ENCODE peak calls at places on chromosomes 13 and 19, in six cellular contexts. F is neural progenitor cell, A is OCI-LY7, J is heart right ventricle, O is K562, D is transverse colon. Y is an unnamed sample.

GRCh38 chr19:51354103-51354741 is 12.0 kb downstream of the ETFB start:
- DNase-seq in J (no peak), D (no peak), F (peak), O (peak), A (no peak), Y (no peak)

GRCh38 chr13:59743195-59743594 is 420.5 kb downstream of the DIAPH3 start:
- DNase-seq in A (no peak), D (no peak), O (no peak), J (no peak), F (no peak), Y (no peak)

GRCh38 chr19:50497030-50497420 is 14.0 kb downstream of the JOSD2 start:
- DNase-seq in O (no peak), F (no peak), J (no peak), D (no peak), A (no peak), Y (no peak)

GRCh38 chr19:15236886-15237285 is 4.6 kb upstream of the EPHX3 start:
- DNase-seq in A (no peak), F (no peak), O (no peak), D (no peak), J (no peak), Y (no peak)

GRCh38 chr19:12985049-12985776 is 10.1 kb upstream of the NFIX start:
- DNase-seq in J (peak), F (peak), D (peak), A (no peak), O (peak), Y (peak)

GRCh38 chr13:34671136-34671535 is 270.9 kb upstream of the NBEA start:
- DNase-seq in D (no peak), J (peak), F (no peak), O (no peak), A (no peak), Y (no peak)

GRCh38 chr19:14369399-14370168 is 11.7 kb upstream of the ADGRE5 start:
- DNase-seq in F (no peak), A (no peak), D (peak), O (no peak), J (peak), Y (no peak)

GRCh38 chr13:107883561-107884175 is 331.7 kb downstream of the LIG4 start:
- DNase-seq in A (no peak), D (no peak), F (no peak), O (peak), J (no peak), Y (no peak)

GRCh38 chr13:94362411-94362909 is 117.0 kb downstream of the DCT start:
- DNase-seq in A (peak), F (peak), D (peak), O (peak), J (peak), Y (peak)

GRCh38 chr19:20315543-20315942 is 148.5 kb downstream of the ZNF486 start:
- DNase-seq in A (no peak), F (no peak), D (no peak), J (no peak), O (no peak), Y (no peak)

GRCh38 chr19:3570619-3571018 is 2.1 kb upstream of the HMG20B start:
- DNase-seq in J (no peak), O (no peak), A (no peak), D (no peak), F (no peak), Y (no peak)

GRCh38 chr19:50167314-50167721 is 4.2 kb upstream of the IZUMO2 start:
- DNase-seq in O (no peak), J (no peak), D (peak), A (no peak), F (peak), Y (no peak)

GRCh38 chr13:34076943-34077703 is 259.2 kb downstream of the RFC3 start:
- DNase-seq in J (no peak), O (no peak), A (peak), F (peak), D (no peak), Y (peak)

GRCh38 chr19:46624958-46625661 is at the start of gene PTGIR:
- DNase-seq in A (no peak), D (peak), O (peak), F (no peak), J (peak), Y (peak)

GRCh38 chr13:33388254-33388998 is 102.9 kb upstream of the STARD13 start:
- DNase-seq in D (no peak), O (no peak), A (no peak), J (no peak), F (no peak), Y (peak)

GRCh38 chr19:51810228-51810627 is 15.3 kb downstream of the FPR3 start:
- DNase-seq in D (no peak), O (no peak), A (no peak), F (no peak), J (no peak), Y (no peak)

GRCh38 chr19:45779231-45780145 is 2.8 kb downstream of the DMPK start:
- DNase-seq in A (peak), O (peak), D (peak), J (peak), F (peak), Y (peak)

GRCh38 chr19:5292843-5293606 is 47.6 kb downstream of the PTPRS start:
- DNase-seq in O (peak), D (peak), A (peak), F (peak), J (peak), Y (peak)
- TF ChIP-seq CTCF in O (no peak), D (no peak), A (no peak), F (no peak), J (no peak), Y (no peak)

DNA sequence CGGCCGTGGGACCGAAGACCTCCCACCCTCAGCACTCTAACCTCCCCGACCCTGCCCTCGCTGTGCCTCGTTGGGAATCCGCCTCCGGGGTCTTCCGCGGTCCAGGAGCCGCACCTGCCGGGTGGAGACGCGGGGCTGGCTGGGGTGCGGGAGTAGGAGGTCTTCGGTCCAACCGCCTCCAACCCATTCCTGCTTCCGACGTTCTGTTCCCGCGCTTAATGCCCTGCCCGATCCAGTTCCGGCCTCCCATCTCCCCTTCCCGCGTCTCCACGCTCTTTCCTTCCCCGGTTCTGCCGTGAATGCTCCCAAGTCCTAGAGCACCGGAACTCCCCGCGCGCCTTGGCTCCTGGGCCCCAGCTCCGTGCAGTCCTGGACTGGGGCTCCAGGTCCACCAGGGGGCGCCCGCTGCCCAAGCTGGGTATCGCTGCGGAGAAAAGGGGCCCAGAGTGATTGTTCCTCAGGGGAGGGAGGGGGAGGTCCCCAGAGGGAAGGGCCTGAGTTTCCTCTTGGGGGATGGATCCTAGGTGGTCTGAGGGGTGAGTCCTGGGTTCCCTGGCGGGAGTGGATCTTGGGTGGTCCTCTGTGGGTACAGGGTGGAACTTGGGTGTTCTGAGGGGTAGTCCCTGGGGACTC is 14.1 kb upstream of the TNFSF9 start:
- DNase-seq in F (peak), D (peak), J (peak), O (peak), A (peak), Y (peak)
- H3K4me3 ChIP-seq in F (peak), D (peak), J (peak), O (peak), A (peak), Y (peak)

DNA sequence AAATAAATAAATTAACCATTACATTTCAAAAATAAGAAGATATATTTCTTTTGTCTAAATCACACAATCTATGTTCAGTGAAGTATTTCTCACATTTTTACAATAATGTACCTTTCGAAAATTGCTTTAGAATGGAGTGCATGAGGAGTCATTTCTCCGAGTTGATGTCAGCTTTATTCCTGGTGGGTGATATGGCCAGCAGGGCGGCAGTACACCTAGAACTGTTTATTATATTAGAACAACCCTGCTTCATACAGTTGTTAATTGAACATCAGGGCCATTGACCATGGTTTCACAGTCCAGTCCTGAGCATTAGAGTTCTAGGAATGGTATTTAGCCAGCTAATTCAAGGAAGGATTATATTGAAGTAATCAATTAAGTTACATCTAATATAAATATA is 696.3 kb upstream of the SLC10A2 start:
- DNase-seq in O (no peak), J (no peak), A (no peak), D (no peak), F (no peak), Y (no peak)
- TF ChIP-seq CTCF in O (no peak), J (no peak), A (peak), D (no peak), F (peak), Y (no peak)

GRCh38 chr19:48665786-48666185 is 7.0 kb downstream of the NTN5 start:
- DNase-seq in J (no peak), F (no peak), D (no peak), O (no peak), A (no peak), Y (no peak)
- H3K4me3 ChIP-seq in J (no peak), F (no peak), D (no peak), O (no peak), A (no peak), Y (no peak)

GRCh38 chr19:42872608-42873007 is 6.9 kb downstream of the PSG1 start:
- DNase-seq in D (no peak), A (no peak), F (no peak), J (no peak), O (no peak), Y (no peak)
- TF ChIP-seq CTCF in D (no peak), A (no peak), F (no peak), J (no peak), O (no peak), Y (no peak)

GRCh38 chr19:17513801-17514200 is 2.4 kb downstream of the PGLS start:
- DNase-seq in A (no peak), D (no peak), J (no peak), O (no peak), F (no peak), Y (no peak)
- H3K4me3 ChIP-seq in A (no peak), D (no peak), J (no peak), O (no peak), F (no peak), Y (no peak)

DNA sequence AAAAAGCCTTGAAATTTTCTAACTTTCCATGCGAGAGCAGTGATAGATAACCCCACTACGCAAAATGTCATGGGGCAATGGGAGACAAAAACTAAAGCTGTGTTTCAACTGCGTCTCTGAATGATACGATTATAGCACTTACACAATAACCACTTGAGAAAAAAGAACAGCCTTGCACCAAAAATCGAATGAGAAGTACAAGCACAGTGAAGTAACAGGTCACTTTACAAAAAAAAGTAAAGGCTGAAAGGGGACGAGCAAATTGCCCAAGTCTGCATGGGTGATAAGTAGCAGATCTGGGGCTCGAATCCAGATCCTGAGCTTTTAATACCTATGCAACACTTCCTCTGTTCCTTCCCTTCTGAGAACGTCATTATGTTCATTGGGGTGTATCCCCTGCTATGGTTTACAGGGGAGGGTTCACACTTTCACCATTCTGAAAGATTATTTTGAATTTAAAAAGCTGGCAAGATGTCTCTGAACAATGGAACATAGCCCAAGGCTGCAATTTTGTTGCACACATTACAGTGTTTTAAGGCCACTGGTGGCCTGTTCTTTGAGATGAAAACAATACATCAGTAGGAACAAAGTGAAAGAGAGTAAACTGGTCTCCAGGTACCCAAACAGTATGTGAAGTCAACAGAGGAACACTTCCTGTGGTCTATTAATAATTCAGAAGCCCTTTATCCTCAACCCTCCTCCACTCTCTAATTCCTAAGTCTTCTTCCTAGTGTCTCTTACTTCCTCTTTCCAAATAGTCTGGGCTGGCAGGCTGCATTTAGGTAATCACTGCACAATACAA is 3.1 kb downstream of the CPB2 start:
- DNase-seq in F (no peak), J (no peak), O (no peak), A (peak), D (no peak), Y (no peak)
- TF ChIP-seq CTCF in F (no peak), J (no peak), O (no peak), A (no peak), D (no peak), Y (no peak)